ENCODE peak calls at places on chromosomes 11 and 22, in nine cellular contexts. One of them, this sample, is unnamed.

GRCh38 chr22:45120931-45121330 is 42.8 kb upstream of the NUP50 start:
- DNase-seq in astrocyte: no peak
- DNase-seq in body of pancreas: no peak
- DNase-seq in IMR-90: peak; percentile 54
- DNase-seq in AG04449: no peak
- DNase-seq in cardiac muscle cell: no peak
- DNase-seq in right atrium auricular region: no peak
- DNase-seq in fibroblast of villous mesenchyme: peak; percentile 72
- DNase-seq in foreskin fibroblast: no peak
- DNase-seq in this sample: no peak

GRCh38 chr11:25065711-25066110 is 568.9 kb downstream of the LUZP2 start:
- DNase-seq in astrocyte: peak; percentile 94
- DNase-seq in cardiac muscle cell: no peak
- DNase-seq in body of pancreas: no peak
- DNase-seq in foreskin fibroblast: no peak
- DNase-seq in IMR-90: peak; percentile 78
- DNase-seq in fibroblast of villous mesenchyme: no peak
- DNase-seq in AG04449: no peak
- DNase-seq in right atrium auricular region: no peak
- DNase-seq in this sample: peak; percentile 88

GRCh38 chr11:83682645-83682973 is 396.4 kb upstream of the CCDC90B start:
- DNase-seq in astrocyte: no peak
- DNase-seq in AG04449: no peak
- DNase-seq in cardiac muscle cell: peak; percentile 34
- DNase-seq in foreskin fibroblast: no peak
- DNase-seq in right atrium auricular region: no peak
- DNase-seq in IMR-90: no peak
- DNase-seq in fibroblast of villous mesenchyme: no peak
- DNase-seq in body of pancreas: no peak
- DNase-seq in this sample: no peak

GRCh38 chr22:44442856-44443595 is 55.0 kb downstream of the RTL6 start:
- DNase-seq in cardiac muscle cell: peak; percentile 49
- DNase-seq in body of pancreas: no peak
- DNase-seq in astrocyte: no peak
- DNase-seq in fibroblast of villous mesenchyme: no peak
- DNase-seq in AG04449: no peak
- DNase-seq in IMR-90: no peak
- DNase-seq in right atrium auricular region: no peak
- DNase-seq in foreskin fibroblast: no peak
- DNase-seq in this sample: no peak

GRCh38 chr11:72786305-72787261 is 7.3 kb downstream of the STARD10 start:
- DNase-seq in IMR-90: no peak
- DNase-seq in foreskin fibroblast: no peak
- DNase-seq in right atrium auricular region: no peak
- DNase-seq in AG04449: no peak
- DNase-seq in fibroblast of villous mesenchyme: no peak
- DNase-seq in body of pancreas: peak; percentile 55
- DNase-seq in cardiac muscle cell: no peak
- DNase-seq in astrocyte: no peak
- DNase-seq in this sample: no peak

GRCh38 chr11:11973361-11973800 is 35.0 kb downstream of the DKK3 start:
- DNase-seq in AG04449: peak; percentile 50
- DNase-seq in foreskin fibroblast: peak; percentile 52
- DNase-seq in astrocyte: peak; percentile 83
- DNase-seq in IMR-90: peak; percentile 72
- DNase-seq in body of pancreas: peak; percentile 34
- DNase-seq in cardiac muscle cell: peak; percentile 87
- DNase-seq in right atrium auricular region: peak; percentile 91
- DNase-seq in fibroblast of villous mesenchyme: peak; percentile 54
- DNase-seq in this sample: peak; percentile 87

GRCh38 chr11:59611570-59612565 is 3.7 kb downstream of the OSBP start:
- DNase-seq in body of pancreas: peak; percentile 79
- DNase-seq in fibroblast of villous mesenchyme: peak; percentile 33
- DNase-seq in IMR-90: peak; percentile 67
- DNase-seq in AG04449: peak; percentile 5
- DNase-seq in right atrium auricular region: no peak
- DNase-seq in astrocyte: peak; percentile 26
- DNase-seq in foreskin fibroblast: no peak
- DNase-seq in cardiac muscle cell: peak; percentile 56
- DNase-seq in this sample: peak; percentile 28

GRCh38 chr11:61041755-61042518 is 60.4 kb upstream of the CD5 start:
- DNase-seq in cardiac muscle cell: peak; percentile 82
- DNase-seq in body of pancreas: peak; percentile 28
- DNase-seq in AG04449: no peak
- DNase-seq in astrocyte: no peak
- DNase-seq in IMR-90: no peak
- DNase-seq in foreskin fibroblast: no peak
- DNase-seq in fibroblast of villous mesenchyme: no peak
- DNase-seq in right atrium auricular region: no peak
- DNase-seq in this sample: peak; percentile 23

GRCh38 chr22:23383491-23384450 is 196.3 kb downstream of the IGLL1 start:
- DNase-seq in fibroblast of villous mesenchyme: no peak
- DNase-seq in right atrium auricular region: no peak
- DNase-seq in body of pancreas: no peak
- DNase-seq in foreskin fibroblast: no peak
- DNase-seq in cardiac muscle cell: peak; percentile 43
- DNase-seq in AG04449: no peak
- DNase-seq in astrocyte: no peak
- DNase-seq in IMR-90: no peak
- DNase-seq in this sample: no peak

GRCh38 chr11:29518389-29519174 is 498.2 kb downstream of the KCNA4 start:
- DNase-seq in fibroblast of villous mesenchyme: no peak
- DNase-seq in cardiac muscle cell: no peak
- DNase-seq in right atrium auricular region: no peak
- DNase-seq in astrocyte: no peak
- DNase-seq in body of pancreas: no peak
- DNase-seq in IMR-90: no peak
- DNase-seq in foreskin fibroblast: no peak
- DNase-seq in AG04449: no peak
- DNase-seq in this sample: peak; percentile 27
- TF ChIP-seq CTCF in fibroblast of villous mesenchyme: no peak
- TF ChIP-seq CTCF in cardiac muscle cell: peak; percentile 33
- TF ChIP-seq CTCF in right atrium auricular region: no peak
- TF ChIP-seq CTCF in astrocyte: peak; percentile 4
- TF ChIP-seq CTCF in body of pancreas: no peak
- TF ChIP-seq CTCF in IMR-90: peak; percentile 9
- TF ChIP-seq CTCF in foreskin fibroblast: no peak
- TF ChIP-seq CTCF in AG04449: no peak
- TF ChIP-seq CTCF in this sample: peak; percentile 27

GRCh38 chr11:65298655-65299179 is 15.9 kb upstream of the CDC42EP2 start:
- DNase-seq in body of pancreas: peak; percentile 27
- DNase-seq in IMR-90: peak; percentile 81
- DNase-seq in astrocyte: peak; percentile 52
- DNase-seq in foreskin fibroblast: peak; percentile 80
- DNase-seq in AG04449: no peak
- DNase-seq in cardiac muscle cell: peak; percentile 22
- DNase-seq in fibroblast of villous mesenchyme: peak; percentile 99
- DNase-seq in right atrium auricular region: peak; percentile 86
- DNase-seq in this sample: peak; percentile 81
- H3K4me3 ChIP-seq in body of pancreas: no peak overlapping the region
- H3K4me3 ChIP-seq in IMR-90: no peak overlapping the region
- H3K4me3 ChIP-seq in astrocyte: no peak overlapping the region
- H3K4me3 ChIP-seq in foreskin fibroblast: no peak overlapping the region
- H3K4me3 ChIP-seq in AG04449: no peak overlapping the region
- H3K4me3 ChIP-seq in cardiac muscle cell: no peak overlapping the region
- H3K4me3 ChIP-seq in fibroblast of villous mesenchyme: peak overlapping the region; percentile 25
- H3K4me3 ChIP-seq in right atrium auricular region: no peak overlapping the region
- H3K4me3 ChIP-seq in this sample: no peak overlapping the region

DNA sequence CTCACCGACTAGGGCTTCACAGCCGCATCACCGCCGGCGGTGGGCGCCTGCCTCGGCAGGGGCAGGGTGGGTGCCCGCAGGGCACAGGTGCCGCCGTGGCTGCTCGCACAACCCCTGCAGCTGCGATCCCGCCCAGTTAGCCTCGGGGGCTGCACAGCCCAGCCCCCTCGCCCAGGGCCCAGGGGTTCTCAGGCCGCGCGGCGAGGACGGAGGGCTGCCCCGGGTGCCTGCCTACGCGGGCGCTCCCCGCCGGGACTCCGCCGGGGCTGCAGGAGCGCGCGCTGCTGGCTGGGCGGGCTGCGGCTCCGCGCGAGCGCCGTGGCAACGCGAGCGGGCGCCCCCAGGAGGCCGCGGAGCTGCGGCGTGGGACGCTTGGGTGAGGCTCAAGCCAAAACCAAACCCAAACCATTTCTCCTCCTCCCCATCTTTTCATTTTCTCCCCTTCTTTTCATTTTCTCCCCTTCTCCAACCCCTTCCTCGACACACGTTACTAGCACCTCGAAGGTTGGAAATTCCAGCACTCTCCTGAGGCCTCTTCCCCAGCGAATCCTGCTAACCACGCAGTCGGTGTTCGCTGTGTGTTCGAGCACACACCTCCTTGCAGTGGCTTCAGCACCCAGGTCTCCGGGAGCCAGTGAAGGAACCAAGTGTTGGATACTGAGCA is at the start of gene MICAL3:
- DNase-seq in AG04449: no peak
- DNase-seq in astrocyte: peak; percentile 61
- DNase-seq in cardiac muscle cell: peak; percentile 85
- DNase-seq in foreskin fibroblast: peak; percentile 68
- DNase-seq in fibroblast of villous mesenchyme: peak; percentile 67
- DNase-seq in body of pancreas: peak; percentile 79
- DNase-seq in IMR-90: peak; percentile 64
- DNase-seq in right atrium auricular region: no peak
- DNase-seq in this sample: peak; percentile 58
- TF ChIP-seq CTCF in AG04449: peak; percentile 74
- TF ChIP-seq CTCF in astrocyte: peak; percentile 36
- TF ChIP-seq CTCF in cardiac muscle cell: peak; percentile 67
- TF ChIP-seq CTCF in foreskin fibroblast: peak; percentile 53
- TF ChIP-seq CTCF in fibroblast of villous mesenchyme: peak; percentile 56
- TF ChIP-seq CTCF in body of pancreas: peak; percentile 52
- TF ChIP-seq CTCF in IMR-90: peak; percentile 78
- TF ChIP-seq CTCF in right atrium auricular region: peak; percentile 67
- TF ChIP-seq CTCF in this sample: peak; percentile 61

GRCh38 chr11:26741036-26741435 is 19.2 kb upstream of the SLC5A12 start:
- DNase-seq in IMR-90: no peak
- DNase-seq in right atrium auricular region: no peak
- DNase-seq in astrocyte: peak; percentile 69
- DNase-seq in fibroblast of villous mesenchyme: no peak
- DNase-seq in foreskin fibroblast: peak; percentile 77
- DNase-seq in body of pancreas: no peak
- DNase-seq in AG04449: peak; percentile 28
- DNase-seq in cardiac muscle cell: no peak
- DNase-seq in this sample: peak; percentile 58

GRCh38 chr11:26743622-26744021 is 21.8 kb upstream of the SLC5A12 start:
- DNase-seq in body of pancreas: no peak
- DNase-seq in foreskin fibroblast: no peak
- DNase-seq in astrocyte: no peak
- DNase-seq in fibroblast of villous mesenchyme: no peak
- DNase-seq in cardiac muscle cell: no peak
- DNase-seq in IMR-90: no peak
- DNase-seq in right atrium auricular region: no peak
- DNase-seq in AG04449: no peak
- DNase-seq in this sample: no peak
- H3K4me3 ChIP-seq in body of pancreas: no peak overlapping the region
- H3K4me3 ChIP-seq in foreskin fibroblast: no peak overlapping the region
- H3K4me3 ChIP-seq in astrocyte: no peak overlapping the region
- H3K4me3 ChIP-seq in fibroblast of villous mesenchyme: no peak overlapping the region
- H3K4me3 ChIP-seq in cardiac muscle cell: no peak overlapping the region
- H3K4me3 ChIP-seq in IMR-90: no peak overlapping the region
- H3K4me3 ChIP-seq in right atrium auricular region: no peak overlapping the region
- H3K4me3 ChIP-seq in AG04449: no peak overlapping the region
- H3K4me3 ChIP-seq in this sample: no peak overlapping the region

DNA sequence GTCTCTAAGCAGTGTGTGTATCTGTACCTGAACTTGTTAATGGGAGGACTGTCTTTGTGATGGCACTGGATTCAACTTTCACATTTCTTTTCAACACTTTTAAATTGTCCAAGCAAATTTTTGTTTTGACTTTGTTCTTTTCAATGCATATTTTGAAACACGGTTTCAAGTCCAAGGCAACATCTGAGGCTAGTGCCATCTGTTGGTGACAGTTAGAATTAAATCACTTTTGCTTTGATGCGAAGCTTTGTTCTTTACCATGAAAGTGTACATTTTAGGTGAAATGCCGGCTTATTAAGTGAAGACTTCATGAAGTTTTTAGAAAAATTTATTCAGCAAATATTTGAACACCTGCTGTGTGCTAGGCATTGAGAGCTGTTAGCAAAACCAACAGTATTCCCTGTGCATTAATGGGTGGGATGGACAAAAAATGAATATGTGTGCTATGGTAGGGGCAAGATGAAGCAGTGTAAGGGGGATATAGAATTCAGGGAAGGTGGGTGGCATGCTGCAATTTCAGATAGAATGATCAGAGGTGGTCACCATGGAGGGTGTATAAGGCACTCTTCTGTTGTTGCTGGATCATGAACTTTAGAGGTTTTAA is 70.2 kb downstream of the DDX10 start:
- DNase-seq in astrocyte: no peak
- DNase-seq in IMR-90: peak; percentile 19
- DNase-seq in cardiac muscle cell: peak; percentile 12
- DNase-seq in fibroblast of villous mesenchyme: peak; percentile 26
- DNase-seq in AG04449: no peak
- DNase-seq in right atrium auricular region: no peak
- DNase-seq in foreskin fibroblast: no peak
- DNase-seq in body of pancreas: no peak
- DNase-seq in this sample: no peak
- TF ChIP-seq CTCF in astrocyte: peak; percentile 61
- TF ChIP-seq CTCF in IMR-90: peak; percentile 39
- TF ChIP-seq CTCF in cardiac muscle cell: peak; percentile 42
- TF ChIP-seq CTCF in fibroblast of villous mesenchyme: peak; percentile 56
- TF ChIP-seq CTCF in AG04449: no peak
- TF ChIP-seq CTCF in right atrium auricular region: no peak
- TF ChIP-seq CTCF in foreskin fibroblast: peak; percentile 39
- TF ChIP-seq CTCF in body of pancreas: peak; percentile 34
- TF ChIP-seq CTCF in this sample: peak; percentile 32

DNA sequence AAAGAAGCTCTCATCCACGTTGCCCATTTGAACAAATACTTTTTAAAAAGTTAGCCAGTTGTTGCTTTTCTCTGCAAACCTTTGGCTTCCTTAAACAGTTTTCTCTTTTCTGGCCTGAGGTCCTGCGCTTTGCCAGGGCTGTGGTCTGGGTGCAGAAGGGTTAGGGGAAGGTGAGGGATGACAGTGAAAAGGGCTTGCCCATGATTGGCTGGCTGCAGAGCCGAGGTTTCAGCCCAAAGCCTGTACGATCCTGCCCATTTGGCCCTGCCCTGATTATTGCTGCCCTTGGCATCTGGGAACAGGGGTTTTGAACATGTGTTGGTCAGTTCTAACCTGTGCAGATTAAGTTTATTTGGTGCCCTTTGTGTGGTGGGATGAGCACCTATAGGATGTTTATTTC is 1.5 kb downstream of the INCENP start:
- DNase-seq in AG04449: no peak
- DNase-seq in fibroblast of villous mesenchyme: no peak
- DNase-seq in cardiac muscle cell: no peak
- DNase-seq in right atrium auricular region: no peak
- DNase-seq in IMR-90: no peak
- DNase-seq in astrocyte: no peak
- DNase-seq in body of pancreas: no peak
- DNase-seq in foreskin fibroblast: no peak
- DNase-seq in this sample: no peak
- H3K4me3 ChIP-seq in AG04449: peak overlapping the region; percentile 100
- H3K4me3 ChIP-seq in fibroblast of villous mesenchyme: peak overlapping the region; percentile 92
- H3K4me3 ChIP-seq in cardiac muscle cell: peak overlapping the region; percentile 95
- H3K4me3 ChIP-seq in right atrium auricular region: no peak overlapping the region
- H3K4me3 ChIP-seq in IMR-90: no peak overlapping the region
- H3K4me3 ChIP-seq in astrocyte: peak overlapping the region; percentile 98
- H3K4me3 ChIP-seq in body of pancreas: no peak overlapping the region
- H3K4me3 ChIP-seq in foreskin fibroblast: peak overlapping the region; percentile 88
- H3K4me3 ChIP-seq in this sample: peak overlapping the region; percentile 99